ENCODE peak calls at places on chromosomes 13 and 19, in four cellular contexts. One of them, this sample, is unnamed.
A peak's percentile ranks its signal among the peaks of the same experiment; 100 is the strongest.

GRCh38 chr19:11400695-11401291 is 16.7 kb upstream of the EPOR start:
- DNase-seq in gastrocnemius medialis: no peak
- DNase-seq in lower leg skin: no peak
- DNase-seq in ovary: no peak
- DNase-seq in this sample: no peak

GRCh38 chr13:39585219-39585618 is 17.8 kb downstream of the LHFPL6 start:
- DNase-seq in lower leg skin: no peak
- DNase-seq in ovary: no peak
- DNase-seq in gastrocnemius medialis: no peak
- DNase-seq in this sample: no peak

GRCh38 chr13:110554227-110554836 is 7.2 kb downstream of the RAB20 start:
- DNase-seq in ovary: no peak
- DNase-seq in gastrocnemius medialis: no peak
- DNase-seq in lower leg skin: no peak
- DNase-seq in this sample: no peak

GRCh38 chr19:17491287-17491686 is 20.2 kb upstream of the PGLS start:
- DNase-seq in ovary: no peak
- DNase-seq in lower leg skin: no peak
- DNase-seq in gastrocnemius medialis: no peak
- DNase-seq in this sample: no peak

GRCh38 chr13:23889598-23890224 is 511 bp upstream of the MIPEP start:
- DNase-seq in lower leg skin: no peak
- DNase-seq in ovary: no peak
- DNase-seq in gastrocnemius medialis: no peak
- DNase-seq in this sample: no peak

GRCh38 chr13:48909088-48909389 is 66.7 kb upstream of the FNDC3A start:
- DNase-seq in lower leg skin: no peak
- DNase-seq in gastrocnemius medialis: no peak
- DNase-seq in ovary: no peak
- DNase-seq in this sample: no peak

GRCh38 chr19:38932425-38933179 is 1.9 kb downstream of the MRPS12 start:
- DNase-seq in gastrocnemius medialis: no peak
- DNase-seq in lower leg skin: no peak
- DNase-seq in ovary: peak; percentile 50
- DNase-seq in this sample: no peak

GRCh38 chr19:7868671-7869452 is 5.3 kb downstream of the PRR36 start:
- DNase-seq in lower leg skin: peak; percentile 56
- DNase-seq in gastrocnemius medialis: no peak
- DNase-seq in ovary: peak; percentile 78
- DNase-seq in this sample: peak; percentile 96

GRCh38 chr19:33482486-33482885 is 39.1 kb downstream of the PEPD start:
- DNase-seq in ovary: no peak
- DNase-seq in lower leg skin: no peak
- DNase-seq in gastrocnemius medialis: no peak
- DNase-seq in this sample: no peak

GRCh38 chr13:109533350-109533749 is 253.0 kb downstream of the IRS2 start:
- DNase-seq in lower leg skin: no peak
- DNase-seq in ovary: no peak
- DNase-seq in gastrocnemius medialis: no peak
- DNase-seq in this sample: no peak

GRCh38 chr19:44684892-44685847 is 13.8 kb upstream of the CEACAM16 start:
- DNase-seq in ovary: no peak
- DNase-seq in lower leg skin: peak; percentile 33
- DNase-seq in gastrocnemius medialis: no peak
- DNase-seq in this sample: no peak

GRCh38 chr13:97130201-97130600 is 91.9 kb upstream of the MBNL2 start:
- DNase-seq in ovary: no peak
- DNase-seq in gastrocnemius medialis: no peak
- DNase-seq in lower leg skin: no peak
- DNase-seq in this sample: no peak

GRCh38 chr13:36074659-36075058 is 56.5 kb downstream of the DCLK1 start:
- DNase-seq in ovary: no peak
- DNase-seq in gastrocnemius medialis: no peak
- DNase-seq in lower leg skin: no peak
- DNase-seq in this sample: no peak

GRCh38 chr19:45890877-45891276 is 4.9 kb upstream of the IRF2BP1 start:
- DNase-seq in gastrocnemius medialis: no peak
- DNase-seq in lower leg skin: no peak
- DNase-seq in ovary: no peak
- DNase-seq in this sample: no peak

GRCh38 chr13:20709782-20710181 is 6.3 kb downstream of the IL17D start:
- DNase-seq in lower leg skin: no peak
- DNase-seq in ovary: no peak
- DNase-seq in gastrocnemius medialis: no peak
- DNase-seq in this sample: no peak

GRCh38 chr19:49256691-49257090 is 68.3 kb downstream of the SLC6A16 start:
- DNase-seq in gastrocnemius medialis: no peak
- DNase-seq in ovary: no peak
- DNase-seq in lower leg skin: no peak
- DNase-seq in this sample: no peak

GRCh38 chr13:34883381-34883780 is 58.7 kb upstream of the NBEA start:
- DNase-seq in lower leg skin: no peak
- DNase-seq in gastrocnemius medialis: no peak
- DNase-seq in ovary: peak; percentile 48
- DNase-seq in this sample: no peak

GRCh38 chr13:109744512-109745051 is 41.8 kb downstream of the IRS2 start:
- DNase-seq in lower leg skin: no peak
- DNase-seq in ovary: peak; percentile 91
- DNase-seq in gastrocnemius medialis: no peak
- DNase-seq in this sample: no peak

DNA sequence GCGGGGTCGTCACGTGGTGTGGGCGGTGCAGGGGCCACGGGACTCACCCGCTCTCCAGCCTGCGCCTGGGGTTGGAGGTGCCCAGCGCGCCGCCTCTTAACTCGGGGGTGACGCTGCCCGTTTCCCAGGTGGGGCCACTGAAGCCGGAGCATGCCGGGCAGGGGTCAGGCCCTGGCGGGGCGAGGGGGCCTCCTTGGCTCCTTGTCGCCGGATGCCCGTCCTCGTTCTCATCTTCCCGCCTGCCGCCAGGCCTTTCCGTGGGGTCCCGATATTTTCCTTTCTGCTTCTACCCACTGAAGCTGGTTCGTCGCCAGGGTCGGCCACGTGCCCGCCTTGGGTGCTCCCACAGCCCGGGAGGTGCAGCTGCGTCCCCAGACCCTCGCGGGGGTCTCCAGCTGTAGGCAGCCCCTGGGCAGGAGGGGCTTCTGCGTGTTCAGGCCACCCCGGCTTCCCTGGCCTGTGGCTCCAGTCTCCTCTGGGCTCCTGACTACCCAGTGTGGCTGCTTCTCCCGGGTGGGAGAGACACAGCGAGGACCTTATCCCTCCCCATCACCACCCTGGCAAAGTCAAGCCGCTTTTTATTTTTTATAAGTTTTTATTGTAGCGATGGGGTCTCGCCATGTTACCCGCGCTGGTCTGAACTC is 768 bp downstream of the FAM174C start:
- DNase-seq in gastrocnemius medialis: no peak
- DNase-seq in ovary: no peak
- DNase-seq in lower leg skin: no peak
- DNase-seq in this sample: no peak
- TF ChIP-seq POLR2A in gastrocnemius medialis: no peak
- TF ChIP-seq POLR2A in ovary: no peak
- TF ChIP-seq POLR2A in lower leg skin: no peak
- TF ChIP-seq POLR2A in this sample: no peak

GRCh38 chr13:85661639-85662038 is 137.6 kb downstream of the SLITRK6 start:
- DNase-seq in gastrocnemius medialis: no peak
- DNase-seq in ovary: no peak
- DNase-seq in lower leg skin: no peak
- DNase-seq in this sample: no peak
- TF ChIP-seq POLR2A in gastrocnemius medialis: no peak
- TF ChIP-seq POLR2A in ovary: no peak
- TF ChIP-seq POLR2A in lower leg skin: no peak
- TF ChIP-seq POLR2A in this sample: no peak

GRCh38 chr13:113862191-113862765 is 1.6 kb downstream of the GAS6 start:
- DNase-seq in gastrocnemius medialis: no peak
- DNase-seq in ovary: peak; percentile 45
- DNase-seq in lower leg skin: no peak
- DNase-seq in this sample: no peak

GRCh38 chr13:113861433-113862030 is 2.3 kb downstream of the GAS6 start:
- DNase-seq in ovary: peak; percentile 68
- DNase-seq in gastrocnemius medialis: no peak
- DNase-seq in lower leg skin: no peak
- DNase-seq in this sample: no peak

GRCh38 chr13:113863511-113864302 is at the start of gene GAS6:
- DNase-seq in lower leg skin: no peak
- DNase-seq in ovary: peak; percentile 82
- DNase-seq in gastrocnemius medialis: peak; percentile 62
- DNase-seq in this sample: peak; percentile 53

GRCh38 chr13:113864303-113864890 is 521 bp upstream of the GAS6 start:
- DNase-seq in gastrocnemius medialis: no peak
- DNase-seq in lower leg skin: no peak
- DNase-seq in ovary: peak; percentile 50
- DNase-seq in this sample: no peak

DNA sequence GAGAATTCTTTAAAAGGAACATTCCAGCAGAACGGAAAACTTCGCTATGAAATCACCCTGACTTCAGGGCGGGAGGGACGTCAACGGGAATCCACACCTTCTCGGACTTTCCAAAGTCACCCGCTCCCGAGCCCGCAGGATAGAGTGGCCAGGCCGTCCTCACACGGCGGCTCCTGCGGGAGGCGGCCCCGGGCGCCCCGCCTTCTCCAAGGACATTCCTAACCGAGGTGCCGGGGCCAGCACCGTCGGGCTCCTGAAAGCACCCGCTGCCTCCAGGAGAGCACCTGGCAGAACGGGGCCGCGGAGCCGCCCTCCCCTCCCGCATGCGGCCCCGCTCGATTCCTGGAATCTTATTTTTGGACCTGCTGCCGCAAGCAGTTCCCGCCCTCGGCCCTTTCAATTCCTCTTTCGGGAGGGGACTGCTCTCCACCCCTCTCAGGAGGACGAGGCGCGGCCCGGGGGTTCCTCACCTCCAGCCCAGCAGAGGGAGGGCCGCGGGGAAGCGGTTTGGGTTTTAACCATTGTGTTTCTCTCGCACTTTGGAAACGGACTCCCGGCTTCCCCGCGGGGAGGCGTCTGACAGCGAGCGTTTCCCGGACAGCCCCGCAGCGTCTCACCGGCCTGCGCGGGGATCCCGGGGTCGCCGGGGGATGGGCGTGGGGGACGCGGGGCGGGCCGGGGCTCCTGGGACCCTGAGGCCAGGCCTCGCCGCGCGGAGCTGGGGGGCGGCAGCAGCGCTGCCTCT is 938 bp downstream of the GAS6 start:
- DNase-seq in lower leg skin: no peak
- DNase-seq in gastrocnemius medialis: peak; percentile 48
- DNase-seq in ovary: peak; percentile 71
- DNase-seq in this sample: peak; percentile 72
- TF ChIP-seq POLR2A in lower leg skin: no peak
- TF ChIP-seq POLR2A in gastrocnemius medialis: peak; percentile 73
- TF ChIP-seq POLR2A in ovary: no peak
- TF ChIP-seq POLR2A in this sample: no peak

GRCh38 chr19:56120371-56121179 is 520 bp downstream of the ZNF787 start:
- DNase-seq in lower leg skin: peak; percentile 56
- DNase-seq in ovary: peak; percentile 86
- DNase-seq in gastrocnemius medialis: peak; percentile 65
- DNase-seq in this sample: peak; percentile 81
- TF ChIP-seq POLR2A in lower leg skin: no peak
- TF ChIP-seq POLR2A in ovary: no peak
- TF ChIP-seq POLR2A in gastrocnemius medialis: peak; percentile 41
- TF ChIP-seq POLR2A in this sample: peak; percentile 60

DNA sequence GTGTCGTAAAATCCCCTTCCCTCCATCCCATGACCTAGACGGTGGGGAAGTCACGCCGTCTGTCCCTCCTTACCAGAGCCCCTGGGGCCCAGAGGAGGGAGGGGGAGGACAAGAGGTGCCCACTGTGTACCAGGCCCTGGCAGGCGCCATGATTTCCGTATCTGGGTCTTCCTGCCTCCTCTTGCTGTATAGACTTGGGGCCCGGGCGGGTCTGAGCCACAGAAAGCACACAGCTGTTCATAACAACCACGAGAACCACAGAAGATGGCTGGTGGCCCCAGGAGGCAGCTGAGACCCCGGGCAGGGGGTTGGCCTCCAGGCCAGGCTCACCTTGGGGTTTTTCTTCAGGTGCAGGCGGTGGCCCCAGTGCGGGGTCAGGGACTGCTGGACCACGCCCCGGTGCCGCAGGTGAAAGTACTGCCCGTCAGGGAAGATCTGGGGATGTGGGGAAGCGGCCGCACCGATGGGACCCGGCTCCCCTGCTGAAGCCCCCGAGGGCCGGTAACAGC is 633 bp downstream of the PCSK4 start:
- DNase-seq in gastrocnemius medialis: no peak
- DNase-seq in ovary: no peak
- DNase-seq in lower leg skin: no peak
- DNase-seq in this sample: no peak
- TF ChIP-seq POLR2A in gastrocnemius medialis: no peak
- TF ChIP-seq POLR2A in ovary: no peak
- TF ChIP-seq POLR2A in lower leg skin: no peak
- TF ChIP-seq POLR2A in this sample: no peak

GRCh38 chr19:1085676-1086442 is 9.3 kb downstream of the POLR2E start:
- DNase-seq in gastrocnemius medialis: no peak
- DNase-seq in ovary: no peak
- DNase-seq in lower leg skin: no peak
- DNase-seq in this sample: no peak
- TF ChIP-seq POLR2A in gastrocnemius medialis: no peak
- TF ChIP-seq POLR2A in ovary: no peak
- TF ChIP-seq POLR2A in lower leg skin: no peak
- TF ChIP-seq POLR2A in this sample: no peak

GRCh38 chr13:49996951-49997895 is at the start of gene TRIM13:
- DNase-seq in lower leg skin: peak; percentile 87
- DNase-seq in ovary: peak; percentile 92
- DNase-seq in gastrocnemius medialis: peak; percentile 81
- DNase-seq in this sample: peak; percentile 60
- TF ChIP-seq POLR2A in lower leg skin: no peak
- TF ChIP-seq POLR2A in ovary: peak; percentile 53
- TF ChIP-seq POLR2A in gastrocnemius medialis: peak; percentile 89
- TF ChIP-seq POLR2A in this sample: peak; percentile 70

DNA sequence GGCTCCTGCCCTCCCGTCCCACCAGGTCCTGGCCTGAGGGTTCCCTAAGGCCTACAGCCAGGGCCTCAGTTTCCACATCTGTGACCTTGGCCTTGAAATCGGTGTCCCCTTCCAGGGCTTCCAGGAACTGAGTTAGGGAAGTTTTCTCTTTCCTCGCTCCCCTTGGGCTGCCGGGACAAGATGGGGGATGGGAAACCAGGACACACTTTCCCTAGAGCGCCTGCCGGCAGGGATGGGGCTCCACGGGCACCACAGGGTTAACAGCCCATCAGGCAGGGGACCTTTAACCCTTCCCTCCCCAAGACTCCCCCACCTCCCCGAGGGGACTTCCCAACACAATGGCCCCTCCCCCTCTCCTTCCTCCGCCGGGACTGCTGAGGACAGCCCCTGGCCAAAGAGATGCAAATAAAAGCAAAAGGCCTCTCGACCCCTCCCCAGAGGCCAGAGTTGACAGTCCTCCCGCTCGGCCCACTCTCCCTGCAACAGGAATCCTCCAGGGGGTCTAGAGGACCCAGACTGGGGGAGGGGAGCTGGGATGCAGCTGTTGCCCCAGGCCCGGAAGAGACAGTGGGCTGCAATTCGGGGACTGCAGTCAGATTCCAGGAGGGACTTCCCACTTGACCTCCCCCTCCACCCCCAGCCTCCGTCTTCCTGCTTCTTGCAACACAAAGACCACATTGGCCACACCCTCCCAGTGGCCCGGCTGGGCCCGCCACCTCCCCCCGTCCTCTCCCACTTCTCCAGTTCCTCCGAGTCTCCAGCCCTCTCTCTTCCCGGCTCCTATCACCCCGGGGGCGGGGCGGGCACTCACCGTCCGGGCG is 3.4 kb downstream of the BBC3 start:
- DNase-seq in ovary: peak; percentile 87
- DNase-seq in lower leg skin: peak; percentile 92
- DNase-seq in gastrocnemius medialis: peak; percentile 85
- DNase-seq in this sample: no peak
- TF ChIP-seq POLR2A in ovary: peak; percentile 53
- TF ChIP-seq POLR2A in lower leg skin: no peak
- TF ChIP-seq POLR2A in gastrocnemius medialis: peak; percentile 66
- TF ChIP-seq POLR2A in this sample: no peak

GRCh38 chr19:5131031-5131865 is 162.3 kb downstream of the KDM4B start:
- DNase-seq in gastrocnemius medialis: no peak
- DNase-seq in lower leg skin: no peak
- DNase-seq in ovary: no peak
- DNase-seq in this sample: peak; percentile 84
- TF ChIP-seq POLR2A in gastrocnemius medialis: no peak
- TF ChIP-seq POLR2A in lower leg skin: no peak
- TF ChIP-seq POLR2A in ovary: no peak
- TF ChIP-seq POLR2A in this sample: peak; percentile 60

This sample was measured in GM12891.